ENCODE peak calls at places on chromosomes 1 and 21, in four cellular contexts. One of them, this sample, is unnamed. For H3K27me3 and H3K4me1, the result is how much of the 10 kb centered on the place peaks cover.

GRCh38 chr1:111225717-111226400 is 1.7 kb upstream of the CHI3L2 start:
- DNase-seq in body of pancreas: no peak
- DNase-seq in cardiac muscle cell: no peak
- DNase-seq in tibial artery: no peak
- DNase-seq in this sample: no peak

GRCh38 chr1:230545181-230545580 is 97.1 kb upstream of the COG2 start:
- DNase-seq in tibial artery: no peak
- DNase-seq in body of pancreas: no peak
- DNase-seq in cardiac muscle cell: no peak
- DNase-seq in this sample: no peak

GRCh38 chr1:164559342-164560070 is 522 bp downstream of the PBX1 start:
- DNase-seq in tibial artery: peak
- DNase-seq in cardiac muscle cell: peak
- DNase-seq in body of pancreas: peak
- DNase-seq in this sample: peak

GRCh38 chr1:151579436-151580225 is 32.2 kb upstream of the SNX27 start:
- DNase-seq in tibial artery: no peak
- DNase-seq in body of pancreas: no peak
- DNase-seq in cardiac muscle cell: no peak
- DNase-seq in this sample: no peak

GRCh38 chr1:192080671-192081070 is 77.6 kb upstream of the RGS18 start:
- DNase-seq in body of pancreas: no peak
- DNase-seq in tibial artery: no peak
- DNase-seq in cardiac muscle cell: peak
- DNase-seq in this sample: no peak

GRCh38 chr1:78222962-78223358 is 177.2 kb downstream of the GIPC2 start:
- DNase-seq in tibial artery: no peak
- DNase-seq in cardiac muscle cell: no peak
- DNase-seq in body of pancreas: no peak
- DNase-seq in this sample: no peak

GRCh38 chr1:205582046-205582445 is 49.8 kb downstream of the ELK4 start:
- DNase-seq in tibial artery: no peak
- DNase-seq in cardiac muscle cell: no peak
- DNase-seq in body of pancreas: peak
- DNase-seq in this sample: no peak

GRCh38 chr1:234018816-234019215 is 114.3 kb downstream of the SLC35F3 start:
- DNase-seq in body of pancreas: no peak
- DNase-seq in tibial artery: no peak
- DNase-seq in cardiac muscle cell: no peak
- DNase-seq in this sample: no peak

GRCh38 chr1:168603501-168604107 is 27.2 kb downstream of the XCL1 start:
- DNase-seq in body of pancreas: peak
- DNase-seq in tibial artery: peak
- DNase-seq in cardiac muscle cell: peak
- DNase-seq in this sample: peak

GRCh38 chr21:26920055-26920454 is 46.8 kb downstream of the ADAMTS5 start:
- DNase-seq in body of pancreas: peak
- DNase-seq in tibial artery: no peak
- DNase-seq in cardiac muscle cell: no peak
- DNase-seq in this sample: no peak

GRCh38 chr1:50852889-50853288 is 107.2 kb downstream of the FAF1 start:
- DNase-seq in tibial artery: no peak
- DNase-seq in cardiac muscle cell: no peak
- DNase-seq in body of pancreas: no peak
- DNase-seq in this sample: no peak

GRCh38 chr1:230801441-230801840 is 54.3 kb downstream of the CAPN9 start:
- DNase-seq in body of pancreas: no peak
- DNase-seq in tibial artery: no peak
- DNase-seq in cardiac muscle cell: no peak
- DNase-seq in this sample: peak

GRCh38 chr1:59150537-59151386 is 146.1 kb upstream of the FGGY start:
- DNase-seq in tibial artery: peak
- DNase-seq in body of pancreas: peak
- DNase-seq in cardiac muscle cell: peak
- DNase-seq in this sample: peak

DNA sequence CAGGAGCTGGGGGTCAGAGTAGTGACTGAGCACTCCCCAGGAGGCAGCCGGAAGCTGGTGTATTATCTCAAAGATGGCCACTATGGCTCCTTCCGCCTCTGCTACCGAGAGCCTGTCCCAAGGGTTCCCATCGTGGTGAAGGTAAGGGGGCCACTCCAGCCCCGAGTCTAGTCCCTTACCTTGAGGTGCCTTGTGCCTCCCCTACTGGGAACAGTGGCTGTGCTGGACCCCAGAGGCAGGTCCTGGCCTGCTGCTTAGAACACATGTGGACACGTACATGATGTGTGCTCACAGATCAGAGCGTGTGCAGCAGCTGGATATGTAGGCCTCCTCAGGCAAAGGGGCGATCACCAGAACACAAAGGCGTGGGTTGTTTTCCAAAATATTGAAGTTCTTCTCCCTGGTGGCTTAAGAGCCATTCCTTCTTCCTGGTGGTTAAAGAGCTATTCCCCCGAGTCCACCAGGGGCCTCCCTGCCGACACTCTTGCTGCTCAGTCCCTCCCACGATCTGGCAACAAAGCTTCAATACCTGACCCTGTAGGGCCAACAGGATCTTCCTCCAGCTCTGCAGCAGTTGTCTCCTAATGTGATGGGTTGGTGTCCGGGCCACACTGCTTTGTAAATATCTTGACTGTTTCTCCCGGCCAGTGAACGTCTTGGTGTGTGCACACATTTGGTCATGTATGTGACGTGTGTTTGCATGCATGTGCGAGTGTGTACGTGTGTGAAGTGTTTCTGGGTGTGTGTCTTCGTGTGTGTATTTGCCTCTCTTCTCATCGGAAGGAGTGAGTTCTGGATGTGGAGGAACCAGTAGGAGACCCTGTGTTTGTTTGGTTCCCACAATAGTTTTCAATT is 68.4 kb upstream of the TINAGL1 start:
- DNase-seq in cardiac muscle cell: no peak
- DNase-seq in tibial artery: no peak
- DNase-seq in body of pancreas: no peak
- DNase-seq in this sample: no peak
- H3K27me3 ChIP-seq in cardiac muscle cell: under half
- H3K27me3 ChIP-seq in tibial artery: under half
- H3K27me3 ChIP-seq in body of pancreas: under half
- H3K27me3 ChIP-seq in this sample: under half

GRCh38 chr1:54263601-54264226 is 63.7 kb downstream of the MRPL37 start:
- DNase-seq in cardiac muscle cell: no peak
- DNase-seq in tibial artery: no peak
- DNase-seq in body of pancreas: no peak
- DNase-seq in this sample: no peak

GRCh38 chr1:54259546-54259945 is 59.6 kb downstream of the MRPL37 start:
- DNase-seq in tibial artery: no peak
- DNase-seq in cardiac muscle cell: no peak
- DNase-seq in body of pancreas: no peak
- DNase-seq in this sample: no peak

GRCh38 chr1:54260810-54261209 is 60.8 kb downstream of the MRPL37 start:
- DNase-seq in cardiac muscle cell: no peak
- DNase-seq in tibial artery: no peak
- DNase-seq in body of pancreas: no peak
- DNase-seq in this sample: no peak

GRCh38 chr1:54265126-54265525 is 65.2 kb downstream of the MRPL37 start:
- DNase-seq in tibial artery: no peak
- DNase-seq in cardiac muscle cell: no peak
- DNase-seq in body of pancreas: no peak
- DNase-seq in this sample: no peak

DNA sequence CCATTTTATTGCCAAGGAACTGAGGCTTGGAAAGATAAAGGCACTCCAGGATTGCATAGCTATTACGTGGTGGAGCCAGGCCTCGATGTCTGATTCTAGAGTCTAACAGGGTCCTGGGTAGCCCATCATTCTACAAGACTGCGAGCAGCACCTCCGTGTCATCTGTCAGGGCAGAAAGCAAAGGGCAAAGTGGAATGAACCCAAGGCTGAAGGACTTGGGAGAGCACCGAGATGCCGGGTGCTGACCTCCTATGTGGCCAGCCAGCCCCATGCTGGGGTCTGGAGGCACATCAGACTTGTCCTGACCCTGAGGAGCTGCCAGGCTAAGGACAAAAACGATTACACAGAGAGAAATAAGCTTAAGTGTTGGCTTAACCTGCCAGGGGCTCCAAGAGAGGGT is 62.3 kb downstream of the MRPL37 start:
- DNase-seq in body of pancreas: no peak
- DNase-seq in tibial artery: no peak
- DNase-seq in cardiac muscle cell: no peak
- DNase-seq in this sample: no peak
- H3K4me1 ChIP-seq in body of pancreas: under half
- H3K4me1 ChIP-seq in tibial artery: under half
- H3K4me1 ChIP-seq in cardiac muscle cell: under half
- H3K4me1 ChIP-seq in this sample: under half

GRCh38 chr1:76298399-76298798 is 223.9 kb downstream of the ST6GALNAC3 start:
- DNase-seq in cardiac muscle cell: no peak
- DNase-seq in tibial artery: no peak
- DNase-seq in body of pancreas: no peak
- DNase-seq in this sample: no peak

GRCh38 chr1:76302711-76303347 is 228.3 kb downstream of the ST6GALNAC3 start:
- DNase-seq in tibial artery: no peak
- DNase-seq in body of pancreas: no peak
- DNase-seq in cardiac muscle cell: no peak
- DNase-seq in this sample: no peak

GRCh38 chr1:76303348-76303712 is 228.8 kb downstream of the ST6GALNAC3 start:
- DNase-seq in body of pancreas: no peak
- DNase-seq in cardiac muscle cell: peak
- DNase-seq in tibial artery: no peak
- DNase-seq in this sample: no peak

GRCh38 chr1:76299036-76299435 is 224.5 kb downstream of the ST6GALNAC3 start:
- DNase-seq in tibial artery: no peak
- DNase-seq in cardiac muscle cell: no peak
- DNase-seq in body of pancreas: no peak
- DNase-seq in this sample: no peak

DNA sequence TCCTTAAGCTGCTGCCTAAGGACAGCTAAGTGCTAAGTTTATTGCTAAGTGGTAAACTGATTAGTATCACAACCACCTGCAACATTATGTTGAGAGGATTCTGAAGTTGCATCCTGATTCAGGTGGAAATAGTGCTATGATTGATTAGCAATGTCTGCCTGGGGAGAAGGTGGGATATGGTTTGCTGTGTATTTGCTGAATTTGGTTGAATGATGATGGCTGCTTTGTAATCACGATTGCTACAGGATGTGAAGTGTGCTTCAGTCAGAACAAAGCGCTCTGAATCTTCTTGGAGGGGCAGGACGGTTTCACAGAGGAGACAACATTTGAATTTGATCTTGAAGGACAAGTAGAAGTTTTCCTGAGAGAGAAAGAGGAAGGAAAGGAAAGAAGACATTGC is 226.0 kb downstream of the ST6GALNAC3 start:
- DNase-seq in cardiac muscle cell: no peak
- DNase-seq in body of pancreas: no peak
- DNase-seq in tibial artery: no peak
- DNase-seq in this sample: no peak
- TF ChIP-seq CTCF in cardiac muscle cell: no peak
- TF ChIP-seq CTCF in body of pancreas: no peak
- TF ChIP-seq CTCF in tibial artery: no peak
- TF ChIP-seq CTCF in this sample: no peak

DNA sequence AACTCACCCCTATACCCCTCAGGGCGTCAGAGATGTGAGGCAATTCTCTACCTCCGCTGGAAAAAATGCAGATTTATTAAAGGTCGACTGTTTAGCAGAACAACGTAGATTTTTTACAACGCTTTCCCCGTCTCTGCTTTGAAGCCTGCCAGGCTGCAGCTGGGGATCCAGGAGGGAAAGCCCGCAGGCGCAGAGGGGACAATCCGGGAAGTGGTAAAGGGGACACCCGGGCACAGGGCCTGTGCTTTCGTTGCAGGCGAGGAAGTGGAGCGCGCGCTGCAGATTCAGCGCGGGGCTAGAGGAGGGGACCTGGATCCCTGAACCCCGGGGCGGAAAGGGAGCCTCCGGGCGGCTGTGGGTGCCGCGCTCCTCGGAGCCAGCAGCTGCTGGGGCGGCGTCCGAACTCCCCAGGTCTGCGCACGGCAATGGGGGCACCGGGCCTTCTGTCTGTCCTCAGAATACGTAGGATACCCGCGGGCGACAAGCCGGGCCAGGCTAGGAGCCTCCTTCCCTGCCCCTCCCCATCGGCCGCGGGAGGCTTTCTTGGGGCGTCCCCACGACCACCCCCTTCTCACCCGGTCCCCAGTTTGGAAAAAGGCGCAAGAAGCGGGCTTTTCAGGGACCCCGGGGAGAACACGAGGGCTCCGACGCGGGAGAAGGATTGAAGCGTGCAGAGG is 5.5 kb downstream of the SIM2 start:
- DNase-seq in cardiac muscle cell: no peak
- DNase-seq in tibial artery: no peak
- DNase-seq in body of pancreas: no peak
- DNase-seq in this sample: no peak
- H3K27me3 ChIP-seq in cardiac muscle cell: half or more
- H3K27me3 ChIP-seq in tibial artery: under half
- H3K27me3 ChIP-seq in body of pancreas: half or more
- H3K27me3 ChIP-seq in this sample: half or more

DNA sequence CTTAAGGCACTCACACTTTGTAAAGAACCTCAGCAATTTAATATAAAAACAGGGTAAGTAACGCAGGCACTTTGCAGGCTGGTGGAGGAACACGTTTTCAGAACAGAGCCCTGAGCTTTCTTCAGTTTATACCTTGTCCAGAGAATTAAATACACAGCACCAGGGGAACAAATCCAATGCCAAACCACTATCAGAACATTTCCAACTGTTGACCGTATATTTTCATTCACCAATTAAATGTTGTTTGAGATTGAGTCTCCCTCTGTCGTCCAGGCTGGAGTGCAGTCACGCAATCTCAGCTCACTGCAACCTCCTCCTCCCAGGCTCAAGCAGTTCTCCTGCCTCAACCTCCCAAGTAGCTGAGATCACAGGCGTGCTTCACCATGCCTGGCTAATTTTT is 29.7 kb downstream of the CLSTN1 start:
- DNase-seq in tibial artery: no peak
- DNase-seq in cardiac muscle cell: no peak
- DNase-seq in body of pancreas: no peak
- DNase-seq in this sample: no peak
- H3K4me1 ChIP-seq in tibial artery: under half
- H3K4me1 ChIP-seq in cardiac muscle cell: under half
- H3K4me1 ChIP-seq in body of pancreas: half or more
- H3K4me1 ChIP-seq in this sample: under half

DNA sequence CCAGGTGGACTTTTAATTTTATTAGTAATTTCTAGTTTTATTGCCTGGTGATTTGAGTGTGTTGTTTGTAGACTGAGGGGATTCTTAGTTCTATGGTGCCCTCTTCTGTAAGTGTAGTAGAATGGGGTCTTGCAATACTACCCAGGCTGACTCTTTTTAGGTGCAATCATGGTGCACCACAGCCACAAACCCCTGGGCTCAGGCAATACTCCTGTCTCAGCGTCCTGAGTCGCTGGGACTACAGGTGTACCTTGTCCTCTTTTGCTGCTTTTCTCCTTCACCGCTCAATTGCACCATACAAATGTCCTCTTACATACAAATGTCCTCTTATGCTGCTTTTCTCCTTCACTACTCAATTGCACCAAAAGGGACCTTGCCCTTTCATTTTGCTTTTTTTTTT is 43.1 kb downstream of the SCP2 start:
- DNase-seq in body of pancreas: no peak
- DNase-seq in tibial artery: no peak
- DNase-seq in cardiac muscle cell: peak
- DNase-seq in this sample: no peak
- TF ChIP-seq CTCF in body of pancreas: no peak
- TF ChIP-seq CTCF in tibial artery: no peak
- TF ChIP-seq CTCF in cardiac muscle cell: peak
- TF ChIP-seq CTCF in this sample: no peak

GRCh38 chr1:921011-921837 is 2.5 kb upstream of the SAMD11 start:
- DNase-seq in cardiac muscle cell: peak
- DNase-seq in body of pancreas: peak
- DNase-seq in tibial artery: peak
- DNase-seq in this sample: no peak
- H3K27me3 ChIP-seq in cardiac muscle cell: under half
- H3K27me3 ChIP-seq in body of pancreas: under half
- H3K27me3 ChIP-seq in tibial artery: under half
- H3K27me3 ChIP-seq in this sample: under half